ENCODE peak calls at places on chromosomes 5 and 9, in eight cellular contexts. X is small intestine; Z is lung; C is ecto neural progenitor cell; L is bronchial epithelial cell; O is stimulated activated CD8-positive, alpha-beta memory T cell treated with anti-CD3 and anti-CD28 coated beads, Interleukin-4, amount 100 ng/mL, for 1 hour; E is fibroblast of the conjunctiva; W is non-pigmented ciliary epithelial cell. Y is an unnamed sample.

GRCh38 chr5:177220576-177220975 is 82.9 kb downstream of the RAB24 start:
- DNase-seq in C (no peak), E (no peak), L (peak), W (no peak), O (no peak), X (no peak), Z (no peak), Y (no peak)

GRCh38 chr9:129964901-129965734 is 77.9 kb downstream of the FNBP1 start:
- DNase-seq in Z (no peak), X (no peak), E (peak), W (peak), O (no peak), C (peak), L (peak), Y (no peak)

GRCh38 chr9:93658184-93658925 is 82.0 kb downstream of the PHF2 start:
- DNase-seq in W (no peak), L (no peak), X (no peak), C (no peak), O (no peak), E (no peak), Z (no peak), Y (no peak)

GRCh38 chr9:116287721-116288120 is 134.1 kb downstream of the PAPPA start:
- DNase-seq in E (no peak), O (no peak), C (no peak), L (no peak), Z (no peak), W (peak), X (no peak), Y (no peak)

GRCh38 chr9:80061096-80061495 is 489.3 kb downstream of the TLE4 start:
- DNase-seq in C (no peak), L (no peak), E (no peak), W (no peak), Z (no peak), O (no peak), X (no peak), Y (no peak)

GRCh38 chr9:68455436-68455835 is 85.2 kb downstream of the TMEM252 start:
- DNase-seq in E (no peak), X (no peak), L (peak), O (no peak), W (no peak), Z (no peak), C (no peak), Y (no peak)

GRCh38 chr9:127520941-127521918 is 69.9 kb downstream of the LRSAM1 start:
- DNase-seq in W (peak), L (no peak), C (no peak), Z (no peak), X (no peak), E (peak), O (no peak), Y (no peak)

GRCh38 chr5:170112876-170113516 is 7.3 kb downstream of the FOXI1 start:
- DNase-seq in C (no peak), E (no peak), X (no peak), W (no peak), L (no peak), Z (no peak), O (no peak), Y (no peak)

GRCh38 chr5:120007619-120008018 is 378.3 kb downstream of the FAM170A start:
- DNase-seq in Z (no peak), W (no peak), L (no peak), O (no peak), E (no peak), X (no peak), C (no peak), Y (no peak)

GRCh38 chr9:76810377-76810957 is 46.2 kb downstream of the PCA3 start:
- DNase-seq in E (peak), C (peak), L (peak), W (peak), Z (peak), O (no peak), X (peak), Y (peak)

GRCh38 chr9:92489209-92489608 is 6.9 kb upstream of the ASPN start:
- DNase-seq in O (no peak), E (no peak), X (no peak), Z (no peak), W (no peak), L (peak), C (no peak), Y (no peak)

GRCh38 chr5:18281947-18282557 is 647.8 kb downstream of the TAF11L14 start:
- DNase-seq in C (no peak), L (peak), E (peak), O (no peak), Z (no peak), W (peak), X (peak), Y (peak)